ENCODE peak calls at places on chromosomes 13 and 19, in four cellular contexts. One of them, this sample, is unnamed.

GRCh38 chr13:111046590-111047141 is 68.4 kb upstream of the ARHGEF7 start:
- DNase-seq in K562: peak; percentile 46
- DNase-seq in HepG2: no peak
- DNase-seq in GM12878: peak; percentile 36
- DNase-seq in this sample: no peak

GRCh38 chr19:55319786-55320185 is 5.4 kb downstream of the TMEM150B start:
- DNase-seq in K562: peak; percentile 78
- DNase-seq in HepG2: no peak
- DNase-seq in GM12878: no peak
- DNase-seq in this sample: peak; percentile 93

GRCh38 chr13:112991611-112992010 is 22.6 kb downstream of the MCF2L start:
- DNase-seq in K562: no peak
- DNase-seq in HepG2: no peak
- DNase-seq in GM12878: no peak
- DNase-seq in this sample: no peak

GRCh38 chr19:23116802-23117571 is at the start of gene ZNF730:
- DNase-seq in K562: peak; percentile 51
- DNase-seq in HepG2: no peak
- DNase-seq in GM12878: peak; percentile 13
- DNase-seq in this sample: peak; percentile 84

GRCh38 chr13:21138561-21138960 is 37.8 kb downstream of the SKA3 start:
- DNase-seq in K562: no peak
- DNase-seq in HepG2: no peak
- DNase-seq in GM12878: no peak
- DNase-seq in this sample: no peak

GRCh38 chr19:30442715-30443114 is 70.5 kb downstream of the ZNF536 start:
- DNase-seq in K562: no peak
- DNase-seq in HepG2: no peak
- DNase-seq in GM12878: no peak
- DNase-seq in this sample: no peak

GRCh38 chr13:34867590-34867989 is 74.5 kb upstream of the NBEA start:
- DNase-seq in K562: no peak
- DNase-seq in HepG2: no peak
- DNase-seq in GM12878: peak; percentile 3
- DNase-seq in this sample: no peak

GRCh38 chr13:72788831-72789230 is 6.9 kb downstream of the PIBF1 start:
- DNase-seq in K562: no peak
- DNase-seq in HepG2: no peak
- DNase-seq in GM12878: no peak
- DNase-seq in this sample: no peak

GRCh38 chr19:49654581-49654980 is 11.1 kb downstream of the IRF3 start:
- DNase-seq in K562: no peak
- DNase-seq in HepG2: no peak
- DNase-seq in GM12878: no peak
- DNase-seq in this sample: no peak

GRCh38 chr19:49651871-49652722 is 10.1 kb downstream of the SCAF1 start:
- DNase-seq in K562: no peak
- DNase-seq in HepG2: no peak
- DNase-seq in GM12878: no peak
- DNase-seq in this sample: no peak

GRCh38 chr19:49651029-49651825 is 9.2 kb downstream of the SCAF1 start:
- DNase-seq in K562: no peak
- DNase-seq in HepG2: no peak
- DNase-seq in GM12878: no peak
- DNase-seq in this sample: no peak

GRCh38 chr19:49652723-49653465 is 10.9 kb downstream of the SCAF1 start:
- DNase-seq in K562: no peak
- DNase-seq in HepG2: no peak
- DNase-seq in GM12878: no peak
- DNase-seq in this sample: no peak

DNA sequence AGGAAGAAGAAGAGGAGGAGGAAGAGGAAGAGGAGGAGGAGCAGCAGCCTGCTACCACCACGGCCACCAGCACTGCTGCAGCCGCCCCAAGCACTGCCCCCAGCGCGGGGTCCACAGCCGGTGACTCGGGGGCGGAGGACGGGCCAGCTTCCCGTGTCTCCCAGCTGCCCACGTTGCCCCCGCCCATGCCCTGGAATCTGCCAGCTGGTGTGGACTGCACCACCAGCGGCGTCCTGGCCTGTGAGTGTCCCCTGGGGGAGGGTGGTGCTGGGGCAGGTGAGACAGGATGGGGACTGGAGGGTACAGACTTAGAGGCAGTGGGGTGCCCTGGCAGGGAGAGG is 11.4 kb downstream of the SCAF1 start:
- DNase-seq in K562: no peak
- DNase-seq in HepG2: no peak
- DNase-seq in GM12878: no peak
- DNase-seq in this sample: no peak
- TF ChIP-seq ETV6 in K562: no peak
- TF ChIP-seq ETV6 in HepG2: no peak
- TF ChIP-seq ETV6 in GM12878: no peak
- TF ChIP-seq ETV6 in this sample: no peak

GRCh38 chr13:42985312-42986175 is 6.5 kb downstream of the EPSTI1 start:
- DNase-seq in K562: no peak
- DNase-seq in HepG2: no peak
- DNase-seq in GM12878: no peak
- DNase-seq in this sample: no peak
- TF ChIP-seq CREM in K562: no peak
- TF ChIP-seq CREM in HepG2: no peak
- TF ChIP-seq CREM in GM12878: no peak
- TF ChIP-seq CREM in this sample: no peak

DNA sequence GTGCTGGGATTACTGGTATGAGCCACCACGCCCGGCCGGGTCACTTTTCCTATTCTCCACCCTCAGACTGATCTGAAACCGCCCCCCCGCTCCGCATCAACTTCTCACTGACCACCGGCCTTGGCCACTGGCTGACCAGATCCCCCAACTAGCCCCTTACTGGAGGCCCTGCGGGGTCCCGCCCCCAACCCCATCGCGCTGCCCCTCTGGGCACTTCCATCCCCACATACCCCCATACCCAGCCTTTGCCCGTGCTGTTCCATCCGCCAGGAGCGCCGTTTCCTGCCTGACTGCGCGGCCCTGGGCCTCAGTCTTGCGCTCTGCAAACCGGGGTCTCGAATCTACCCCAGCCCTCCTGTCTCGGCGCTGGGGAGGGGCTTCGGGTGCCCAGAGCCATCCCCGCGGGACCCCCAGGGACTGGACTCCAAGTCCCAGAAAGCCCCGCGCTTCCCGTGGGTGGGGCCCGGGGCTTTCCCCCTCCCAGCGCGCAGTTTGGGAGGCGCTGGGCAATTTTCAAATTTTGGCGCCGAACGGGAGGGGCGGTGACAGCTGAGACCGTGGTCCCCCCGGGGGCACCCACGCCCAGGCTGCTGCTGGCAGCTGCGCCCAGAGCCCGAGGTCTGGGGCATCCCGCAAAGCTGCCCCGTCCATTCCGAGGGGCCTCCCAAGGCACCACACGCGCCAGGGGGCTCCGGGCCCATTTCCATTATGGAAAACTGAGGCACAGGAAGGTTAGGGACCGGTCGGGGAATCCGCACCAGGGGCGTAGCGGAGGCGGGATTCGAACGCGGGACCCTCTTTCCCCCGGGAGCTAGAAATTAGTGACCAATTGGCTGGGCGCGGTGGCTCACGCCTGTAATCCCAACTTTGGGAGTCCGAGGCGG is 5.2 kb upstream of the LMNB2 start:
- DNase-seq in K562: peak; percentile 48
- DNase-seq in HepG2: no peak
- DNase-seq in GM12878: no peak
- DNase-seq in this sample: peak; percentile 78
- TF ChIP-seq TCF7 in K562: no peak
- TF ChIP-seq TCF7 in HepG2: no peak
- TF ChIP-seq TCF7 in GM12878: no peak
- TF ChIP-seq TCF7 in this sample: no peak

DNA sequence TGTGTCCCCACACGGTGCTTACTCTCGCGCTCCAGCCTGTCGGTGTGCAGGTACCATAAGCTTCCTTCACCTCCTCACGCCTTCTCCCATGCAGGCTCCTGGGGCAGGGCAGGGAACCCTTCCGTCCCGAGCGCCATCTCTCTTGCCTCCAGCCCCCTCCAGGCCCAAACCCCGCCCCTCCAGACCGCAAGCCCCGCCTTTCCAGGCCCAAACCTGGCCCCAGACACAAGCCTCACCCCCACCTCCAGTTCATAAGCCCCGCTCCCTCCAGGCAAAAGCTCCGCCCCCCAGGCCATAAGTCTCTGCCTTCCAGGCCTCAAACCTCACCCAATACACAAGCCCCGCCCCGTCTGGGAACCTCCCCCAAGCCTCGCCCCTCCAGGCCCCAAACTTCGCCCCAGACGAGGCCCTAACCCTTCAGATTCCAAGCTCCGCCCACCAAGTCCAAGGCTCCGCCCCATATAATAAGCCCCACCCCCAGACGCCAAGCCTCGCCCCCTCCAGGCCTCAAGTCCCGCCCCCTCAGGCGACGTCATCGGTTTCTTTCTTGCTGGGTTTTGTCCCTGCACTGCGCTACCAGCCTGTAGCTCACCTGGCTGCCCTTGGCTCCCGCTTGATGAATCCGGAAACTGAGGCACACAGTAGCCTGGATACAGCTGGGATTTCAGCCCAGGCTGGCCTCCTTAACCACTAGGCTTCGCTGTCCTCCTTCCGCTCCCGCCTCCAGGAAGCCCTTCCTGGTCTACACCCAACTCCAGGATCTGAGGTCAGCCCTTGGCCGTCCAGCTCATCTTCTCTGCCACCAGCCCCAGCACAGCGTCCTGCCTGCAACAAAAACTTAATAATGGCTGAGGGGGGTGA is 16.1 kb downstream of the MKNK2 start:
- DNase-seq in K562: peak; percentile 96
- DNase-seq in HepG2: no peak
- DNase-seq in GM12878: no peak
- DNase-seq in this sample: peak; percentile 99
- TF ChIP-seq ETV6 in K562: no peak
- TF ChIP-seq ETV6 in HepG2: no peak
- TF ChIP-seq ETV6 in GM12878: no peak
- TF ChIP-seq ETV6 in this sample: no peak

GRCh38 chr13:29924951-29925350 is 74.5 kb upstream of the UBL3 start:
- DNase-seq in K562: no peak
- DNase-seq in HepG2: no peak
- DNase-seq in GM12878: no peak
- DNase-seq in this sample: no peak

GRCh38 chr13:29925457-29925856 is 75.0 kb upstream of the UBL3 start:
- DNase-seq in K562: no peak
- DNase-seq in HepG2: peak; percentile 89
- DNase-seq in GM12878: no peak
- DNase-seq in this sample: no peak

GRCh38 chr13:29922896-29923295 is 72.5 kb upstream of the UBL3 start:
- DNase-seq in K562: no peak
- DNase-seq in HepG2: no peak
- DNase-seq in GM12878: no peak
- DNase-seq in this sample: no peak

GRCh38 chr13:29923554-29924481 is 73.4 kb upstream of the UBL3 start:
- DNase-seq in K562: peak; percentile 68
- DNase-seq in HepG2: peak; percentile 99
- DNase-seq in GM12878: no peak
- DNase-seq in this sample: peak; percentile 71

DNA sequence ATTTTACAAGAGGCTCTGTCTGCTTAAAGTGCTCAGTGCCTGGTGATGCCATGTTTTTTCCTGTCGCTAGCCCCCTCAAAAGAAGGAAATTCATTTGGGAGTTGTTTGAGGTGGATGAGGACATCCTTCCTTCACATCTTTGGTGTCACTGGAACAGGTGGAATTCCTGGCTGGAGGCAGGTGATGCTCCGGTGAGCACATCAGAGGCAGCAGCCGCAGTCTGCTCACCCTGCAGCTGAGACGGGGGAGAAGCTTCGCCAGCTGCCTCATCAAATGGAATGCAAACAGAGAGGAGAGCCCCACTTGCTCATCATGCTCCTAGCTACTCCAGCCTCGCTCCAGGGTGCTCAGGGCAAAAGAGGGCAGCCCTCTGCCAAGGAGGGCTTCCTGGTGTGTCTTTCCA is 74.1 kb upstream of the UBL3 start:
- DNase-seq in K562: no peak
- DNase-seq in HepG2: peak; percentile 44
- DNase-seq in GM12878: no peak
- DNase-seq in this sample: no peak
- TF ChIP-seq CREM in K562: no peak
- TF ChIP-seq CREM in HepG2: no peak
- TF ChIP-seq CREM in GM12878: no peak
- TF ChIP-seq CREM in this sample: no peak